ENCODE peak calls at places on chromosomes 4 and X, in five cellular contexts. P, C, M, V and I are unnamed samples.

GRCh38 chr4:140691369-140691768 is 64.8 kb downstream of the TBC1D9 start:
- DNase-seq in P (no peak), C (no peak), M (no peak), V (no peak), I (no peak)

GRCh38 chrX:109485470-109486340 is 3.8 kb upstream of the GUCY2F start:
- DNase-seq in P (peak), C (peak), M (peak), V (peak), I (peak)

GRCh38 chrX:29090811-29091210 is 503.6 kb downstream of the IL1RAPL1 start:
- DNase-seq in P (no peak), C (no peak), M (no peak), V (no peak), I (no peak)

GRCh38 chr4:184345573-184345922 is 127.9 kb upstream of the ENPP6 start:
- DNase-seq in P (no peak), C (no peak), M (no peak), V (no peak), I (no peak)

GRCh38 chrX:81202413-81202794 is 502 bp downstream of the SH3BGRL start:
- DNase-seq in P (no peak), C (no peak), M (no peak), V (peak), I (no peak)

GRCh38 chr4:140980426-140981200 is 152.7 kb downstream of the RNF150 start:
- DNase-seq in P (no peak), C (no peak), M (no peak), V (no peak), I (no peak)

GRCh38 chr4:1400191-1400805 is 5.9 kb downstream of the NKX1-1 start:
- DNase-seq in P (no peak), C (peak), M (peak), V (no peak), I (no peak)

GRCh38 chr4:143084566-143084965 is 100.2 kb upstream of the USP38 start:
- DNase-seq in P (no peak), C (no peak), M (no peak), V (no peak), I (no peak)

GRCh38 chrX:72620550-72621145 is 48.0 kb upstream of the HDAC8 start:
- DNase-seq in P (peak), C (peak), M (no peak), V (no peak), I (peak)

GRCh38 chrX:109818921-109819320 is 85.9 kb upstream of the ACSL4 start:
- DNase-seq in P (no peak), C (no peak), M (no peak), V (no peak), I (no peak)

GRCh38 chr4:52729586-52729985 is 21.6 kb downstream of the ERVMER34-1 start:
- DNase-seq in P (no peak), C (no peak), M (no peak), V (no peak), I (no peak)

GRCh38 chrX:32483534-32484136 is 727.7 kb downstream of the DMD start:
- DNase-seq in P (no peak), C (no peak), M (no peak), V (no peak), I (no peak)